ENCODE peak calls at places on chromosomes 13 and 19, in ten cellular contexts. A is stimulated activated CD8-positive, alpha-beta memory T cell treated with anti-CD3 and anti-CD28 coated beads, Interleukin-15, amount 100 ng/mL, for 1 hour; I is C1 segment of cervical spinal cord; R is fibroblast of pulmonary artery; B is left ventricle myocardium inferior; Z is EL; G is heart right ventricle; C is AG08395; P is GM20000; L is endothelial cell. K is an unnamed sample.

GRCh38 chr13:112804374-112804773 is 114.5 kb downstream of the ATP11A start:
- DNase-seq in C (no peak), B (no peak), R (no peak), A (no peak), G (no peak), I (no peak), Z (no peak), P (no peak), L (no peak), K (no peak)

GRCh38 chr13:30033681-30034447 is 183.4 kb upstream of the UBL3 start:
- DNase-seq in G (no peak), C (peak), R (peak), B (no peak), Z (peak), A (no peak), I (no peak), L (no peak), P (no peak), K (no peak)

GRCh38 chr19:58387338-58388174 is 487 bp downstream of the RPS5 start:
- DNase-seq in B (no peak), Z (no peak), P (no peak), C (no peak), G (no peak), L (peak), A (no peak), R (no peak), I (no peak), K (no peak)

GRCh38 chr19:44988896-44989563 is 12.2 kb upstream of the RELB start:
- DNase-seq in P (peak), G (peak), I (no peak), C (peak), L (peak), Z (peak), R (peak), A (peak), B (peak), K (no peak)

GRCh38 chr13:53098455-53098854 is 69.8 kb downstream of the OLFM4 start:
- DNase-seq in C (no peak), A (no peak), L (no peak), G (no peak), R (no peak), P (no peak), Z (no peak), B (no peak), I (no peak), K (no peak)

GRCh38 chr19:54448037-54448773 is 794 bp upstream of the LENG8 start:
- DNase-seq in B (peak), A (no peak), L (peak), C (peak), P (no peak), R (peak), Z (peak), I (peak), G (no peak), K (no peak)

GRCh38 chr13:38620876-38621275 is 66.0 kb upstream of the FREM2 start:
- DNase-seq in P (no peak), C (no peak), A (no peak), Z (no peak), I (no peak), G (no peak), R (no peak), B (no peak), L (no peak), K (no peak)

GRCh38 chr13:28819748-28820098 is 416 bp upstream of the MTUS2 start:
- DNase-seq in B (peak), R (peak), A (no peak), L (peak), G (peak), I (no peak), P (peak), Z (peak), C (peak), K (peak)

GRCh38 chr13:42328672-42329071 is 56.7 kb downstream of the AKAP11 start:
- DNase-seq in L (no peak), A (no peak), I (no peak), B (no peak), G (no peak), Z (no peak), P (no peak), C (no peak), R (peak), K (no peak)

GRCh38 chr19:35166100-35167063 is 11.8 kb downstream of the FXYD5 start:
- DNase-seq in B (no peak), I (no peak), G (no peak), A (no peak), C (no peak), P (no peak), L (no peak), Z (no peak), R (no peak), K (no peak)

GRCh38 chr13:77904031-77904430 is 14.6 kb downstream of the EDNRB start:
- DNase-seq in R (no peak), G (no peak), I (no peak), C (no peak), L (no peak), A (no peak), P (no peak), B (no peak), Z (no peak), K (no peak)

GRCh38 chr13:44093607-44094583 is 214.2 kb downstream of the LACC1 start:
- DNase-seq in I (no peak), B (no peak), C (no peak), G (no peak), R (no peak), A (no peak), L (no peak), P (no peak), Z (no peak), K (no peak)

GRCh38 chr19:49635530-49636229 is 4.3 kb downstream of the RRAS start:
- DNase-seq in B (no peak), Z (peak), I (no peak), C (no peak), A (no peak), G (no peak), R (no peak), P (no peak), L (no peak), K (no peak)

GRCh38 chr19:18543814-18544475 is 572 bp upstream of the FKBP8 start:
- DNase-seq in G (peak), P (peak), L (peak), C (peak), A (peak), R (peak), I (no peak), B (no peak), Z (peak), K (peak)

GRCh38 chr13:98476538-98476966 is 100.4 kb downstream of the STK24 start:
- DNase-seq in L (peak), Z (peak), C (peak), R (peak), G (no peak), I (no peak), P (peak), A (peak), B (peak), K (no peak)

GRCh38 chr19:14614099-14614412 is 31.2 kb downstream of the CLEC17A start:
- DNase-seq in Z (no peak), A (no peak), G (no peak), P (peak), B (no peak), R (no peak), C (no peak), L (no peak), I (no peak), K (no peak)

GRCh38 chr19:4914736-4915501 is 5.6 kb downstream of the UHRF1 start:
- DNase-seq in C (peak), L (no peak), P (peak), R (peak), B (no peak), Z (peak), A (peak), I (no peak), G (no peak), K (no peak)